ENCODE peak calls at places on chromosome X, in eight cellular contexts. E, Q, C, S, I, R, K and P are unnamed samples.

GRCh38 chrX:15059488-15059887 is 186.3 kb downstream of the MOSPD2 start:
- DNase-seq in E (no peak), Q (peak; percentile 3), C (no peak), S (no peak), I (no peak), R (no peak), K (no peak), P (no peak)

GRCh38 chrX:118595501-118596042 is 100.0 kb downstream of the DOCK11 start:
- DNase-seq in E (no peak), Q (no peak), C (no peak), S (no peak), I (no peak), R (no peak), K (no peak), P (no peak)

GRCh38 chrX:24343719-24344118 is 16.7 kb upstream of the SUPT20HL1 start:
- DNase-seq in E (no peak), Q (no peak), C (no peak), S (no peak), I (peak; percentile 6), R (no peak), K (no peak), P (no peak)

GRCh38 chrX:136694491-136695087 is 46.6 kb downstream of the CD40LG start:
- DNase-seq in E (no peak), Q (peak; percentile 51), C (no peak), S (peak; percentile 15), I (peak; percentile 32), R (no peak), K (peak; percentile 28), P (no peak)

GRCh38 chrX:55120767-55121358 is 32.0 kb downstream of the PAGE2 start:
- DNase-seq in E (no peak), Q (no peak), C (no peak), S (no peak), I (no peak), R (no peak), K (no peak), P (no peak)

GRCh38 chrX:9995855-9996339 is 28.7 kb downstream of the CLDN34 start:
- DNase-seq in E (peak; percentile 93), Q (peak; percentile 87), C (no peak), S (peak; percentile 63), I (peak; percentile 74), R (peak; percentile 86), K (peak; percentile 66), P (no peak)

GRCh38 chrX:32126997-32127396 is 1055.2 kb upstream of the FTHL17 start:
- DNase-seq in E (no peak), Q (no peak), C (no peak), S (no peak), I (no peak), R (no peak), K (no peak), P (no peak)

GRCh38 chrX:79559290-79559689 is 192.2 kb upstream of the ITM2A start:
- DNase-seq in E (no peak), Q (no peak), C (no peak), S (no peak), I (no peak), R (no peak), K (no peak), P (no peak)

GRCh38 chrX:54043696-54044125 is 562 bp downstream of the PHF8 start:
- DNase-seq in E (no peak), Q (peak; percentile 25), C (no peak), S (no peak), I (peak; percentile 15), R (no peak), K (no peak), P (no peak)

GRCh38 chrX:42680651-42681050 is 97.3 kb downstream of the PPP1R2C start:
- DNase-seq in E (no peak), Q (peak; percentile 2), C (no peak), S (no peak), I (no peak), R (no peak), K (no peak), P (no peak)

GRCh38 chrX:101550825-101551767 is 749 bp downstream of the ARMCX1 start:
- DNase-seq in E (peak; percentile 68), Q (peak; percentile 31), C (no peak), S (no peak), I (no peak), R (peak; percentile 52), K (no peak), P (no peak)

GRCh38 chrX:44542567-44543325 is at the start of gene FUNDC1:
- DNase-seq in E (peak; percentile 95), Q (peak; percentile 91), C (peak; percentile 67), S (peak; percentile 86), I (peak; percentile 78), R (peak; percentile 94), K (peak; percentile 68), P (peak; percentile 85)

DNA sequence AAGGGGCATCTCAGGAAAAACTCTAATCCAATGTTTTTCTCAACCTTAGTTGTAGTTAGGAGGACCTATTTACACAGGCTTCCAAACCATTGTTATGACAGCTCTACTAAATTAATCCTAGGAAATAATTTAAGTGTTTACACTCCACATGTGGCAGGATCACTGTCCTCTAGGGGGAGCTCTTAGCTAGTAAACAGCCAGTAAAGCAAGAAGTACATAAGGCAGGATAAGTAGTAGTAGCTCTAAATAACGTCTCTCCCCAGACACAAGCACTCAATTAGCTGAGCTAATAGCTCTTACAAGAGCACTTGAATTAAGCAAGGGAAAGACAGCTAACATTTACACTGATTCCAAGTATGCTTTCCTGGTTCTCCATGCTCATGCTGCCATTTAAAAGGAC is 37.3 kb downstream of the NUDT11 start:
- DNase-seq in E (no peak), Q (peak; percentile 24), C (no peak), S (no peak), I (no peak), R (no peak), K (no peak), P (no peak)
- TF ChIP-seq CTCF in E (peak; percentile 16), Q (peak; percentile 45), C (peak; percentile 45), S (peak; percentile 41), I (no peak), R (peak; percentile 33), K (peak; percentile 45), P (peak; percentile 20)

DNA sequence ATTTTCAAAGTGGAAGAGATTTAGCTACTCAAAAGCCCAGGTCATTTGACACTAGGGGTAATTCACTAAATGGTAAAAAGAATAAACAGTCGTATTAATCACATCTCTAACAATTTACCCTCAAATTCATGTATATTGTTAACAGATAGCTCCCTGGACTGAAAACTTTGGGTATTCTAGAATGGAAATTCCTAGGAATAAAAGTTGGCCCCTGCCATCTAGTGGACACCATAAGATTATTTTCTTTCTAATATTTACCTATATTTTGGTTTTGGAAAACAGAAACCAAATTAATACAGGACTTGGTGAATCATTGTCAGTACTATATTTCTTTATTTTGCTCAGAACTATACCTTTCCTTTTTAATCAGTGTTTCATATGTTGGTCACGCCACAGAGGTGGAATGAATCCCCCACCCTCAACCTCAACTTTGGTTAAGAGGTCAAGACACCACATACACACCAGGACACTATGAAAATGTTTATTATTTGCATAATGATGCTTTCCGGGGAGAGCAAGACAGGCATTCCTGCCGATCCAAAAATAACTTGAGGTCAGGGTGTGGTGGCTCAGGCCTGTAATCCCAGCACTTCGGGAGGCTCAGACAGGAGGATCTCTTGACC is 96.2 kb upstream of the APOOL start:
- DNase-seq in E (no peak), Q (peak; percentile 5), C (no peak), S (no peak), I (no peak), R (no peak), K (no peak), P (no peak)
- TF ChIP-seq CTCF in E (no peak), Q (peak; percentile 38), C (no peak), S (peak; percentile 9), I (no peak), R (no peak), K (no peak), P (peak; percentile 53)

DNA sequence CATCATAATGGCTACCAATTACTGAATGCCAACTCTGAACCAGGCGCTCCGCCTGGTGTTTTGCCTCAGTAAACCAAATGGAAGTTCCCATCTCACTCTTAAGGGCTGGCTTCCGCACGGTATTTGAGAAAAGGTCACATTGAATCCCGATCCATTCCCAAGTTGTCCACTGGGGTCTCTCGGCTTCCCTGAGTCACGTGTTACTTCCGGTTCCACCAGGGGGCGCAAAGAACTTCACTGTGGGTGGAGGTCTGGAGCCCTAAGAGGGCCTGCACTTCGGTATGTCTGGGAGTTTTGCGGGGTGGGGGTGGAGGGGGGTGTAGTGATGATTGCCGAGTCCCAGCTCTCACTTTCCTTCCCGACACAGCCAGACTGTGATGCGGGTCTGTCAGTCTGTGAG is 13.4 kb upstream of the NHS start:
- DNase-seq in E (no peak), Q (no peak), C (no peak), S (no peak), I (no peak), R (no peak), K (no peak), P (no peak)
- TF ChIP-seq CTCF in E (no peak), Q (peak; percentile 16), C (peak; percentile 9), S (peak; percentile 8), I (no peak), R (no peak), K (no peak), P (no peak)

GRCh38 chrX:18210470-18210869 is 10.2 kb downstream of the BEND2 start:
- DNase-seq in E (no peak), Q (peak; percentile 1), C (no peak), S (no peak), I (no peak), R (no peak), K (no peak), P (no peak)
- TF ChIP-seq CTCF in E (no peak), Q (no peak), C (no peak), S (no peak), I (no peak), R (no peak), K (peak; percentile 5), P (peak; percentile 27)

DNA sequence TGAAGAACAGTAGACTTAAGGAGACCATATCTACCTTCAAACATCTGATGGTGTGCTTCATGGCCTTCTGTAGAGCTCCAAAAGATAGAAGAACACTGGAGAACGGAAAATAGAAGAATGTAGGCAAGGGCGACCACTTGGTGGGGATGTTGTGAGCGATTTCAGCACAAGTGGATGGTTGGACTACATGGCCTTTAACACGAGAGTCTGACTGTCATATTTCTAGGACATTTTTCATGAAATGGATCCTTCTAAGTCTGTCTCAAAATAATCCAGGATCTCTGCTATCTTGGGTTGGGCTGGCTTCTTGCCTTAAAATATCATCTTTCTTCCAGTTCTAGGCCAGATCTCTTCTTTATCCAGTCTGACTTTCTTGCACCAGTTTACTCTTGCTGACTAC is 1.3 kb upstream of the MID1IP1 start:
- DNase-seq in E (no peak), Q (no peak), C (no peak), S (no peak), I (no peak), R (no peak), K (no peak), P (no peak)
- TF ChIP-seq CTCF in E (no peak), Q (no peak), C (no peak), S (no peak), I (no peak), R (no peak), K (no peak), P (no peak)

GRCh38 chrX:40249582-40249981 is 151.8 kb upstream of the BCOR start:
- DNase-seq in E (no peak), Q (no peak), C (no peak), S (no peak), I (no peak), R (no peak), K (no peak), P (no peak)
- TF ChIP-seq CTCF in E (no peak), Q (no peak), C (no peak), S (no peak), I (no peak), R (no peak), K (no peak), P (no peak)